ENCODE peak calls at places on chromosomes 7 and 10, in five cellular contexts. One of them, this sample, is unnamed.

GRCh38 chr7:156751319-156751718 is 110.7 kb downstream of the RNF32 start:
- DNase-seq in HTR-8/SVneo: no peak
- DNase-seq in NCI-H1092 treated with DMSO at 0.1 percent for 48 hours: no peak
- DNase-seq in epithelial cell of prostate: peak; percentile 46
- DNase-seq in GM06990: no peak
- DNase-seq in this sample: no peak

GRCh38 chr7:155283565-155284194 is 14.0 kb upstream of the INSIG1 start:
- DNase-seq in HTR-8/SVneo: no peak
- DNase-seq in NCI-H1092 treated with DMSO at 0.1 percent for 48 hours: no peak
- DNase-seq in epithelial cell of prostate: no peak
- DNase-seq in GM06990: no peak
- DNase-seq in this sample: no peak

GRCh38 chr10:110528224-110528997 is 30.7 kb downstream of the DUSP5 start:
- DNase-seq in HTR-8/SVneo: no peak
- DNase-seq in NCI-H1092 treated with DMSO at 0.1 percent for 48 hours: no peak
- DNase-seq in epithelial cell of prostate: no peak
- DNase-seq in GM06990: no peak
- DNase-seq in this sample: no peak

GRCh38 chr7:139598642-139599041 is 75.2 kb downstream of the CLEC2L start:
- DNase-seq in HTR-8/SVneo: no peak
- DNase-seq in NCI-H1092 treated with DMSO at 0.1 percent for 48 hours: peak; percentile 20
- DNase-seq in epithelial cell of prostate: no peak
- DNase-seq in GM06990: no peak
- DNase-seq in this sample: no peak

GRCh38 chr7:113015038-113015645 is 71.5 kb downstream of the GPR85 start:
- DNase-seq in HTR-8/SVneo: peak; percentile 5
- DNase-seq in NCI-H1092 treated with DMSO at 0.1 percent for 48 hours: peak; percentile 19
- DNase-seq in epithelial cell of prostate: no peak
- DNase-seq in GM06990: no peak
- DNase-seq in this sample: no peak

GRCh38 chr10:70925377-70926214 is 37.2 kb upstream of the PCBD1 start:
- DNase-seq in HTR-8/SVneo: peak; percentile 58
- DNase-seq in NCI-H1092 treated with DMSO at 0.1 percent for 48 hours: no peak
- DNase-seq in epithelial cell of prostate: no peak
- DNase-seq in GM06990: peak; percentile 36
- DNase-seq in this sample: peak; percentile 32

GRCh38 chr7:1810521-1810920 is 140.4 kb downstream of the ELFN1 start:
- DNase-seq in HTR-8/SVneo: no peak
- DNase-seq in NCI-H1092 treated with DMSO at 0.1 percent for 48 hours: no peak
- DNase-seq in epithelial cell of prostate: no peak
- DNase-seq in GM06990: no peak
- DNase-seq in this sample: no peak

GRCh38 chr10:12337407-12337806 is 11.9 kb upstream of the CAMK1D start:
- DNase-seq in HTR-8/SVneo: no peak
- DNase-seq in NCI-H1092 treated with DMSO at 0.1 percent for 48 hours: no peak
- DNase-seq in epithelial cell of prostate: no peak
- DNase-seq in GM06990: no peak
- DNase-seq in this sample: no peak

GRCh38 chr10:20237091-20237570 is 420.9 kb downstream of the PLXDC2 start:
- DNase-seq in HTR-8/SVneo: no peak
- DNase-seq in NCI-H1092 treated with DMSO at 0.1 percent for 48 hours: no peak
- DNase-seq in epithelial cell of prostate: no peak
- DNase-seq in GM06990: no peak
- DNase-seq in this sample: no peak

GRCh38 chr7:6258440-6259182 is 13.8 kb downstream of the CYTH3 start:
- DNase-seq in HTR-8/SVneo: no peak
- DNase-seq in NCI-H1092 treated with DMSO at 0.1 percent for 48 hours: no peak
- DNase-seq in epithelial cell of prostate: no peak
- DNase-seq in GM06990: no peak
- DNase-seq in this sample: no peak

GRCh38 chr7:38310601-38311057 is 37.2 kb upstream of the TARP start:
- DNase-seq in HTR-8/SVneo: no peak
- DNase-seq in NCI-H1092 treated with DMSO at 0.1 percent for 48 hours: peak; percentile 17
- DNase-seq in epithelial cell of prostate: no peak
- DNase-seq in GM06990: no peak
- DNase-seq in this sample: no peak

GRCh38 chr7:36278767-36279171 is 110.9 kb upstream of the ANLN start:
- DNase-seq in HTR-8/SVneo: peak; percentile 71
- DNase-seq in NCI-H1092 treated with DMSO at 0.1 percent for 48 hours: peak; percentile 95
- DNase-seq in epithelial cell of prostate: no peak
- DNase-seq in GM06990: no peak
- DNase-seq in this sample: no peak

GRCh38 chr10:21756707-21757600 is 222.9 kb downstream of the MLLT10 start:
- DNase-seq in HTR-8/SVneo: no peak
- DNase-seq in NCI-H1092 treated with DMSO at 0.1 percent for 48 hours: no peak
- DNase-seq in epithelial cell of prostate: no peak
- DNase-seq in GM06990: no peak
- DNase-seq in this sample: no peak

GRCh38 chr7:133829336-133829897 is 297.7 kb upstream of the LRGUK start:
- DNase-seq in HTR-8/SVneo: no peak
- DNase-seq in NCI-H1092 treated with DMSO at 0.1 percent for 48 hours: no peak
- DNase-seq in epithelial cell of prostate: no peak
- DNase-seq in GM06990: no peak
- DNase-seq in this sample: no peak

GRCh38 chr10:91838199-91838598 is 40.0 kb downstream of the TNKS2 start:
- DNase-seq in HTR-8/SVneo: no peak
- DNase-seq in NCI-H1092 treated with DMSO at 0.1 percent for 48 hours: no peak
- DNase-seq in epithelial cell of prostate: no peak
- DNase-seq in GM06990: no peak
- DNase-seq in this sample: no peak

GRCh38 chr10:24822557-24822956 is 98.9 kb upstream of the ARHGAP21 start:
- DNase-seq in HTR-8/SVneo: no peak
- DNase-seq in NCI-H1092 treated with DMSO at 0.1 percent for 48 hours: no peak
- DNase-seq in epithelial cell of prostate: no peak
- DNase-seq in GM06990: peak; percentile 20
- DNase-seq in this sample: no peak

GRCh38 chr10:77279207-77279606 is 358.4 kb downstream of the KCNMA1 start:
- DNase-seq in HTR-8/SVneo: no peak
- DNase-seq in NCI-H1092 treated with DMSO at 0.1 percent for 48 hours: peak; percentile 14
- DNase-seq in epithelial cell of prostate: no peak
- DNase-seq in GM06990: no peak
- DNase-seq in this sample: no peak

GRCh38 chr7:90613088-90613498 is 17.0 kb downstream of the CDK14 start:
- DNase-seq in HTR-8/SVneo: no peak
- DNase-seq in NCI-H1092 treated with DMSO at 0.1 percent for 48 hours: no peak
- DNase-seq in epithelial cell of prostate: no peak
- DNase-seq in GM06990: peak; percentile 56
- DNase-seq in this sample: no peak

GRCh38 chr10:78295242-78295641 is 261.6 kb downstream of the RPS24 start:
- DNase-seq in HTR-8/SVneo: no peak
- DNase-seq in NCI-H1092 treated with DMSO at 0.1 percent for 48 hours: no peak
- DNase-seq in epithelial cell of prostate: no peak
- DNase-seq in GM06990: no peak
- DNase-seq in this sample: no peak

GRCh38 chr10:102382871-102383270 is 12.6 kb upstream of the NFKB2 start:
- DNase-seq in HTR-8/SVneo: no peak
- DNase-seq in NCI-H1092 treated with DMSO at 0.1 percent for 48 hours: no peak
- DNase-seq in epithelial cell of prostate: no peak
- DNase-seq in GM06990: no peak
- DNase-seq in this sample: no peak

GRCh38 chr7:129188372-129188891 is at the start of gene SMO:
- DNase-seq in HTR-8/SVneo: peak; percentile 69
- DNase-seq in NCI-H1092 treated with DMSO at 0.1 percent for 48 hours: no peak
- DNase-seq in epithelial cell of prostate: no peak
- DNase-seq in GM06990: no peak
- DNase-seq in this sample: no peak

GRCh38 chr10:71984798-71985388 is 20.7 kb downstream of the CHST3 start:
- DNase-seq in HTR-8/SVneo: no peak
- DNase-seq in NCI-H1092 treated with DMSO at 0.1 percent for 48 hours: no peak
- DNase-seq in epithelial cell of prostate: no peak
- DNase-seq in GM06990: peak; percentile 62
- DNase-seq in this sample: no peak

GRCh38 chr7:116499168-116500070 is at the start of gene CAV2:
- DNase-seq in HTR-8/SVneo: peak; percentile 53
- DNase-seq in NCI-H1092 treated with DMSO at 0.1 percent for 48 hours: no peak
- DNase-seq in epithelial cell of prostate: peak; percentile 84
- DNase-seq in GM06990: peak; percentile 19
- DNase-seq in this sample: peak; percentile 46

GRCh38 chr7:30028749-30029635 is 780 bp downstream of the PLEKHA8 start:
- DNase-seq in HTR-8/SVneo: peak; percentile 26
- DNase-seq in NCI-H1092 treated with DMSO at 0.1 percent for 48 hours: no peak
- DNase-seq in epithelial cell of prostate: no peak
- DNase-seq in GM06990: no peak
- DNase-seq in this sample: peak; percentile 33

GRCh38 chr7:801940-802364 is 30.3 kb upstream of the SUN1 start:
- DNase-seq in HTR-8/SVneo: no peak
- DNase-seq in NCI-H1092 treated with DMSO at 0.1 percent for 48 hours: peak; percentile 73
- DNase-seq in epithelial cell of prostate: no peak
- DNase-seq in GM06990: no peak
- DNase-seq in this sample: no peak

GRCh38 chr7:155340071-155340531 is 42.4 kb downstream of the INSIG1 start:
- DNase-seq in HTR-8/SVneo: no peak
- DNase-seq in NCI-H1092 treated with DMSO at 0.1 percent for 48 hours: no peak
- DNase-seq in epithelial cell of prostate: no peak
- DNase-seq in GM06990: no peak
- DNase-seq in this sample: no peak

GRCh38 chr7:69896100-69896499 is 297.8 kb downstream of the AUTS2 start:
- DNase-seq in HTR-8/SVneo: no peak
- DNase-seq in NCI-H1092 treated with DMSO at 0.1 percent for 48 hours: no peak
- DNase-seq in epithelial cell of prostate: no peak
- DNase-seq in GM06990: no peak
- DNase-seq in this sample: no peak